ENCODE peak calls at places on chromosomes 16 and 17, in nine cellular contexts. One of them, this sample, is unnamed.

GRCh38 chr16:49876716-49877129 is 20.8 kb upstream of the ZNF423 start:
- DNase-seq in uterus: peak
- DNase-seq in retinal pigment epithelial cell: no peak
- DNase-seq in PC-3: peak
- DNase-seq in tibial artery: peak
- DNase-seq in stomach: peak
- DNase-seq in pancreas: peak
- DNase-seq in cardiac fibroblast: peak
- DNase-seq in AG04450: no peak
- DNase-seq in this sample: peak

GRCh38 chr17:80596760-80597608 is 52.3 kb downstream of the RPTOR start:
- DNase-seq in uterus: no peak
- DNase-seq in retinal pigment epithelial cell: no peak
- DNase-seq in PC-3: peak
- DNase-seq in tibial artery: no peak
- DNase-seq in stomach: no peak
- DNase-seq in pancreas: no peak
- DNase-seq in cardiac fibroblast: no peak
- DNase-seq in AG04450: no peak
- DNase-seq in this sample: peak

GRCh38 chr17:60652484-60653247 is 25.0 kb upstream of the BCAS3 start:
- DNase-seq in uterus: no peak
- DNase-seq in retinal pigment epithelial cell: no peak
- DNase-seq in PC-3: no peak
- DNase-seq in tibial artery: no peak
- DNase-seq in stomach: no peak
- DNase-seq in pancreas: no peak
- DNase-seq in cardiac fibroblast: no peak
- DNase-seq in AG04450: no peak
- DNase-seq in this sample: no peak

GRCh38 chr17:42221886-42222745 is 27.8 kb upstream of the GHDC start:
- DNase-seq in uterus: no peak
- DNase-seq in retinal pigment epithelial cell: no peak
- DNase-seq in PC-3: no peak
- DNase-seq in tibial artery: no peak
- DNase-seq in stomach: peak
- DNase-seq in pancreas: no peak
- DNase-seq in cardiac fibroblast: peak
- DNase-seq in AG04450: peak
- DNase-seq in this sample: peak

GRCh38 chr17:38735161-38735997 is 5.2 kb downstream of the CISD3 start:
- DNase-seq in uterus: peak
- DNase-seq in retinal pigment epithelial cell: no peak
- DNase-seq in PC-3: peak
- DNase-seq in tibial artery: peak
- DNase-seq in stomach: peak
- DNase-seq in pancreas: peak
- DNase-seq in cardiac fibroblast: peak
- DNase-seq in AG04450: no peak
- DNase-seq in this sample: peak

GRCh38 chr16:627458-628239 is 3.1 kb upstream of the WFIKKN1 start:
- DNase-seq in uterus: peak
- DNase-seq in retinal pigment epithelial cell: no peak
- DNase-seq in PC-3: peak
- DNase-seq in tibial artery: no peak
- DNase-seq in stomach: peak
- DNase-seq in pancreas: peak
- DNase-seq in cardiac fibroblast: peak
- DNase-seq in AG04450: no peak
- DNase-seq in this sample: no peak

GRCh38 chr17:80279895-80280294 is 19.2 kb downstream of the RNF213 start:
- DNase-seq in uterus: peak
- DNase-seq in retinal pigment epithelial cell: peak
- DNase-seq in PC-3: no peak
- DNase-seq in tibial artery: no peak
- DNase-seq in stomach: no peak
- DNase-seq in pancreas: no peak
- DNase-seq in cardiac fibroblast: peak
- DNase-seq in AG04450: peak
- DNase-seq in this sample: no peak

GRCh38 chr17:610285-610684 is 104.4 kb downstream of the VPS53 start:
- DNase-seq in uterus: no peak
- DNase-seq in retinal pigment epithelial cell: no peak
- DNase-seq in PC-3: no peak
- DNase-seq in tibial artery: no peak
- DNase-seq in stomach: no peak
- DNase-seq in pancreas: no peak
- DNase-seq in cardiac fibroblast: no peak
- DNase-seq in AG04450: no peak
- DNase-seq in this sample: no peak

GRCh38 chr17:30372755-30373154 is 6.0 kb upstream of the CPD start:
- DNase-seq in uterus: no peak
- DNase-seq in retinal pigment epithelial cell: no peak
- DNase-seq in PC-3: peak
- DNase-seq in tibial artery: no peak
- DNase-seq in stomach: no peak
- DNase-seq in pancreas: no peak
- DNase-seq in cardiac fibroblast: no peak
- DNase-seq in AG04450: no peak
- DNase-seq in this sample: peak

GRCh38 chr17:6162892-6163291 is 92.7 kb downstream of the WSCD1 start:
- DNase-seq in uterus: no peak
- DNase-seq in retinal pigment epithelial cell: no peak
- DNase-seq in PC-3: no peak
- DNase-seq in tibial artery: no peak
- DNase-seq in stomach: no peak
- DNase-seq in pancreas: no peak
- DNase-seq in cardiac fibroblast: no peak
- DNase-seq in AG04450: no peak
- DNase-seq in this sample: no peak

GRCh38 chr17:38628441-38628840 is 22.7 kb upstream of the SRCIN1 start:
- DNase-seq in uterus: no peak
- DNase-seq in retinal pigment epithelial cell: no peak
- DNase-seq in PC-3: peak
- DNase-seq in tibial artery: no peak
- DNase-seq in stomach: no peak
- DNase-seq in pancreas: no peak
- DNase-seq in cardiac fibroblast: peak
- DNase-seq in AG04450: no peak
- DNase-seq in this sample: peak

GRCh38 chr17:34820166-34820920 is 140.9 kb downstream of the CCT6B start:
- DNase-seq in uterus: no peak
- DNase-seq in retinal pigment epithelial cell: no peak
- DNase-seq in PC-3: no peak
- DNase-seq in tibial artery: no peak
- DNase-seq in stomach: no peak
- DNase-seq in pancreas: no peak
- DNase-seq in cardiac fibroblast: no peak
- DNase-seq in AG04450: no peak
- DNase-seq in this sample: no peak

GRCh38 chr17:18877104-18877503 is 19.2 kb downstream of the PRPSAP2 start:
- DNase-seq in uterus: no peak
- DNase-seq in retinal pigment epithelial cell: no peak
- DNase-seq in PC-3: peak
- DNase-seq in tibial artery: peak
- DNase-seq in stomach: no peak
- DNase-seq in pancreas: no peak
- DNase-seq in cardiac fibroblast: no peak
- DNase-seq in AG04450: no peak
- DNase-seq in this sample: no peak

GRCh38 chr17:68501074-68501473 is 11.2 kb upstream of the PRKAR1A start:
- DNase-seq in uterus: no peak
- DNase-seq in retinal pigment epithelial cell: no peak
- DNase-seq in PC-3: no peak
- DNase-seq in tibial artery: no peak
- DNase-seq in stomach: no peak
- DNase-seq in pancreas: no peak
- DNase-seq in cardiac fibroblast: no peak
- DNase-seq in AG04450: no peak
- DNase-seq in this sample: no peak

GRCh38 chr16:66717112-66717675 is 20.7 kb upstream of the CMTM4 start:
- DNase-seq in uterus: no peak
- DNase-seq in retinal pigment epithelial cell: no peak
- DNase-seq in PC-3: peak
- DNase-seq in tibial artery: no peak
- DNase-seq in stomach: no peak
- DNase-seq in pancreas: no peak
- DNase-seq in cardiac fibroblast: peak
- DNase-seq in AG04450: peak
- DNase-seq in this sample: peak
- TF ChIP-seq CTCF in uterus: no peak
- TF ChIP-seq CTCF in retinal pigment epithelial cell: peak
- TF ChIP-seq CTCF in PC-3: peak
- TF ChIP-seq CTCF in tibial artery: no peak
- TF ChIP-seq CTCF in stomach: peak
- TF ChIP-seq CTCF in pancreas: no peak
- TF ChIP-seq CTCF in cardiac fibroblast: peak
- TF ChIP-seq CTCF in AG04450: peak
- TF ChIP-seq CTCF in this sample: no peak

GRCh38 chr16:75130150-75130771 is 13.7 kb upstream of the LDHD start:
- DNase-seq in uterus: no peak
- DNase-seq in retinal pigment epithelial cell: no peak
- DNase-seq in PC-3: peak
- DNase-seq in tibial artery: no peak
- DNase-seq in stomach: no peak
- DNase-seq in pancreas: no peak
- DNase-seq in cardiac fibroblast: no peak
- DNase-seq in AG04450: no peak
- DNase-seq in this sample: no peak
- TF ChIP-seq CTCF in uterus: peak
- TF ChIP-seq CTCF in retinal pigment epithelial cell: peak
- TF ChIP-seq CTCF in PC-3: no peak
- TF ChIP-seq CTCF in tibial artery: no peak
- TF ChIP-seq CTCF in stomach: no peak
- TF ChIP-seq CTCF in pancreas: no peak
- TF ChIP-seq CTCF in cardiac fibroblast: no peak
- TF ChIP-seq CTCF in AG04450: no peak
- TF ChIP-seq CTCF in this sample: no peak

GRCh38 chr16:8655184-8655717 is 19.2 kb upstream of the ABAT start:
- DNase-seq in uterus: no peak
- DNase-seq in retinal pigment epithelial cell: no peak
- DNase-seq in PC-3: no peak
- DNase-seq in tibial artery: no peak
- DNase-seq in stomach: peak
- DNase-seq in pancreas: peak
- DNase-seq in cardiac fibroblast: peak
- DNase-seq in AG04450: no peak
- DNase-seq in this sample: peak
- TF ChIP-seq CTCF in uterus: no peak
- TF ChIP-seq CTCF in retinal pigment epithelial cell: peak
- TF ChIP-seq CTCF in PC-3: no peak
- TF ChIP-seq CTCF in tibial artery: no peak
- TF ChIP-seq CTCF in stomach: no peak
- TF ChIP-seq CTCF in pancreas: no peak
- TF ChIP-seq CTCF in cardiac fibroblast: peak
- TF ChIP-seq CTCF in AG04450: peak
- TF ChIP-seq CTCF in this sample: peak

DNA sequence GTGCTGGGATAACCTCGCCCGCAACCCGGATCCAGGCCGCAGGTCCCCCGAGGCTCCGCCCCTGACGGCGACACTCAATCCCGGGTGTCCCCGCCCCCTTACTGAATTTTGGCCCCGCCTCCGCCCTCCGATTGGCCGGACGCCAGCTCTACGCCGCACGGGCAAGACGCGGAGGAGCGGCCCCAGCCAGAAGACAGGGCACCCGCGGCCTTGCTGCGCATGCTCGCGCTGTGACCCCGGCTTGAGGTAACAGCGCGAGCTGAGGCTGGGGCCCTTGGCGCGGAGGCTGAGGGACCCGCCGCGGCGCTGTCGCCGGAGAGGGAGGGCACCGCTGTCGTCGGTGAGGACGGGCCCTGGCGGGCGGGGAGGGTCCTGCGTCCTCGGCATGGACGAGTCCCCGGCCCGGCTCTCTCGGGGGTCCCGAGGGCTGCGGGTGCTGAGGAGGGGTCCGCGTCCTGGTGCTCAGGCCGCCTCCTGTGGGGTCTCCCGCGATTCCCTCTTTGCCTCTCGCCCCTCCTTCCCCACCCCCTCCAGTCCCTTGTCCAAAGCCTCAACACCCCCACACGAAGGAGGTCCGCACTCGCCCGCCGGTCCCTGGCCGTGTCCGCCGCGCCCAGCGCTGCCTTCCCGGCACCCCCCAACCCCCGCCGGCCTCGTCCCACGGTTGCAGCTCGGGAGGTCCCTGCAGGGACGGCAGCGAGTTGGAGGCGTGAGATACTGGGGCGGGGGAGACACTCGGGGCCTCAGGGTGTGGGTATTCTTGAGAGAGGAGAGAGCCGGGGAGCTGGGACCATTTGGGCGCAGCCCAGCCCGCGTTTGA is at the start of gene FLYWCH2:
- DNase-seq in uterus: peak
- DNase-seq in retinal pigment epithelial cell: peak
- DNase-seq in PC-3: peak
- DNase-seq in tibial artery: peak
- DNase-seq in stomach: peak
- DNase-seq in pancreas: peak
- DNase-seq in cardiac fibroblast: peak
- DNase-seq in AG04450: peak
- DNase-seq in this sample: peak
- TF ChIP-seq CTCF in uterus: peak
- TF ChIP-seq CTCF in retinal pigment epithelial cell: no peak
- TF ChIP-seq CTCF in PC-3: no peak
- TF ChIP-seq CTCF in tibial artery: peak
- TF ChIP-seq CTCF in stomach: no peak
- TF ChIP-seq CTCF in pancreas: no peak
- TF ChIP-seq CTCF in cardiac fibroblast: no peak
- TF ChIP-seq CTCF in AG04450: no peak
- TF ChIP-seq CTCF in this sample: no peak

GRCh38 chr17:4560837-4561241 is 462 bp upstream of the GGT6 start:
- DNase-seq in uterus: no peak
- DNase-seq in retinal pigment epithelial cell: no peak
- DNase-seq in PC-3: no peak
- DNase-seq in tibial artery: no peak
- DNase-seq in stomach: no peak
- DNase-seq in pancreas: peak
- DNase-seq in cardiac fibroblast: peak
- DNase-seq in AG04450: no peak
- DNase-seq in this sample: no peak
- TF ChIP-seq CTCF in uterus: no peak
- TF ChIP-seq CTCF in retinal pigment epithelial cell: peak
- TF ChIP-seq CTCF in PC-3: peak
- TF ChIP-seq CTCF in tibial artery: no peak
- TF ChIP-seq CTCF in stomach: no peak
- TF ChIP-seq CTCF in pancreas: no peak
- TF ChIP-seq CTCF in cardiac fibroblast: no peak
- TF ChIP-seq CTCF in AG04450: peak
- TF ChIP-seq CTCF in this sample: no peak

This sample was measured in activated CD8-positive, alpha-beta T cell treated with anti-CD3 and anti-CD28 coated beads for 36 hours.